ENCODE peak calls at places on chromosome 3, in nine cellular contexts. One of them, this sample, is unnamed.

GRCh38 chr3:126433496-126434263 is 39.0 kb downstream of the CFAP100 start:
- DNase-seq in body of pancreas: no peak
- DNase-seq in lower leg skin: peak; percentile 81
- DNase-seq in tibial nerve: no peak
- DNase-seq in kidney: peak; percentile 41
- DNase-seq in mammary epithelial cell: no peak
- DNase-seq in colonic mucosa: no peak
- DNase-seq in HFF-Myc: no peak
- DNase-seq in GM06990: no peak
- DNase-seq in this sample: no peak

GRCh38 chr3:154799801-154800200 is 280.3 kb upstream of the MME start:
- DNase-seq in body of pancreas: no peak
- DNase-seq in lower leg skin: no peak
- DNase-seq in tibial nerve: no peak
- DNase-seq in kidney: no peak
- DNase-seq in mammary epithelial cell: peak; percentile 12
- DNase-seq in colonic mucosa: no peak
- DNase-seq in HFF-Myc: no peak
- DNase-seq in GM06990: no peak
- DNase-seq in this sample: peak; percentile 46

GRCh38 chr3:133750201-133750748 is 4.1 kb downstream of the TF start:
- DNase-seq in body of pancreas: no peak
- DNase-seq in lower leg skin: no peak
- DNase-seq in tibial nerve: no peak
- DNase-seq in kidney: no peak
- DNase-seq in mammary epithelial cell: no peak
- DNase-seq in colonic mucosa: no peak
- DNase-seq in HFF-Myc: no peak
- DNase-seq in GM06990: no peak
- DNase-seq in this sample: no peak

GRCh38 chr3:173216063-173216462 is 75.0 kb upstream of the SPATA16 start:
- DNase-seq in body of pancreas: no peak
- DNase-seq in lower leg skin: no peak
- DNase-seq in tibial nerve: no peak
- DNase-seq in kidney: no peak
- DNase-seq in mammary epithelial cell: no peak
- DNase-seq in colonic mucosa: no peak
- DNase-seq in HFF-Myc: no peak
- DNase-seq in GM06990: no peak
- DNase-seq in this sample: no peak

GRCh38 chr3:72847282-72847681 is 963 bp downstream of the SHQ1 start:
- DNase-seq in body of pancreas: no peak
- DNase-seq in lower leg skin: no peak
- DNase-seq in tibial nerve: no peak
- DNase-seq in kidney: no peak
- DNase-seq in mammary epithelial cell: no peak
- DNase-seq in colonic mucosa: no peak
- DNase-seq in HFF-Myc: no peak
- DNase-seq in GM06990: no peak
- DNase-seq in this sample: no peak

GRCh38 chr3:184234224-184234623 is 4.8 kb downstream of the VWA5B2 start:
- DNase-seq in body of pancreas: peak; percentile 49
- DNase-seq in lower leg skin: no peak
- DNase-seq in tibial nerve: no peak
- DNase-seq in kidney: peak; percentile 95
- DNase-seq in mammary epithelial cell: peak; percentile 89
- DNase-seq in colonic mucosa: no peak
- DNase-seq in HFF-Myc: no peak
- DNase-seq in GM06990: no peak
- DNase-seq in this sample: peak; percentile 67

GRCh38 chr3:57141719-57142118 is 23.4 kb downstream of the IL17RD start:
- DNase-seq in body of pancreas: no peak
- DNase-seq in lower leg skin: peak; percentile 46
- DNase-seq in tibial nerve: no peak
- DNase-seq in kidney: no peak
- DNase-seq in mammary epithelial cell: no peak
- DNase-seq in colonic mucosa: no peak
- DNase-seq in HFF-Myc: no peak
- DNase-seq in GM06990: no peak
- DNase-seq in this sample: no peak

GRCh38 chr3:169759256-169759655 is 5.6 kb downstream of the TERC start:
- DNase-seq in body of pancreas: no peak
- DNase-seq in lower leg skin: no peak
- DNase-seq in tibial nerve: no peak
- DNase-seq in kidney: no peak
- DNase-seq in mammary epithelial cell: peak; percentile 86
- DNase-seq in colonic mucosa: no peak
- DNase-seq in HFF-Myc: peak; percentile 14
- DNase-seq in GM06990: peak; percentile 69
- DNase-seq in this sample: peak; percentile 7

GRCh38 chr3:36993326-36994283 is at the start of gene MLH1:
- DNase-seq in body of pancreas: peak; percentile 100
- DNase-seq in lower leg skin: peak; percentile 99
- DNase-seq in tibial nerve: peak; percentile 100
- DNase-seq in kidney: peak; percentile 98
- DNase-seq in mammary epithelial cell: peak; percentile 100
- DNase-seq in colonic mucosa: peak; percentile 100
- DNase-seq in HFF-Myc: peak; percentile 100
- DNase-seq in GM06990: peak; percentile 95
- DNase-seq in this sample: peak; percentile 100

GRCh38 chr3:137768361-137769320 is 4.5 kb downstream of the SOX14 start:
- DNase-seq in body of pancreas: no peak
- DNase-seq in lower leg skin: no peak
- DNase-seq in tibial nerve: no peak
- DNase-seq in kidney: peak; percentile 71
- DNase-seq in mammary epithelial cell: no peak
- DNase-seq in colonic mucosa: no peak
- DNase-seq in HFF-Myc: no peak
- DNase-seq in GM06990: no peak
- DNase-seq in this sample: no peak

GRCh38 chr3:186079925-186080324 is 29.0 kb downstream of the ETV5 start:
- DNase-seq in body of pancreas: no peak
- DNase-seq in lower leg skin: no peak
- DNase-seq in tibial nerve: no peak
- DNase-seq in kidney: no peak
- DNase-seq in mammary epithelial cell: no peak
- DNase-seq in colonic mucosa: no peak
- DNase-seq in HFF-Myc: no peak
- DNase-seq in GM06990: no peak
- DNase-seq in this sample: no peak

GRCh38 chr3:107242579-107242978 is 134.7 kb upstream of the CCDC54 start:
- DNase-seq in body of pancreas: no peak
- DNase-seq in lower leg skin: no peak
- DNase-seq in tibial nerve: no peak
- DNase-seq in kidney: no peak
- DNase-seq in mammary epithelial cell: peak; percentile 27
- DNase-seq in colonic mucosa: no peak
- DNase-seq in HFF-Myc: no peak
- DNase-seq in GM06990: no peak
- DNase-seq in this sample: peak; percentile 57

GRCh38 chr3:53703630-53704362 is 142.4 kb downstream of the CHDH start:
- DNase-seq in body of pancreas: no peak
- DNase-seq in lower leg skin: peak; percentile 40
- DNase-seq in tibial nerve: no peak
- DNase-seq in kidney: no peak
- DNase-seq in mammary epithelial cell: no peak
- DNase-seq in colonic mucosa: no peak
- DNase-seq in HFF-Myc: no peak
- DNase-seq in GM06990: no peak
- DNase-seq in this sample: no peak

DNA sequence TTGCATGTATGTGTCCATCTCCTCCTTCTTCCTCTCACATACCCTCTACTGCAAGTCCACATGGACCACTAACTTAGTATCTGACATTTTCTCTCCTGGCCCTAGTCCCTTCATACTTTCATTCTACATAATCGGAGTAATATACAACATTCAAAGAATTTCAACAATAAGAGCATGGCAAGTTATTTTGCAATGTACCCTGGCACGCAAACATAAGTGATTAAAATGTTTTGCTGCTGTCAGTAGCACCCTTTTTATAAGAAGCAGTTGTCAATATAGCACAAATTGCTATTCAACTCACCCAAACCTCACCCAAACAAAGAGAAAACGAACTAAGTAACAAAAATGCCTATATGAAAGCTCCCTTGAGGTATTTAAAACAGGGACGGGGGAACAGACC is 1.8 kb downstream of the TOP2B start:
- DNase-seq in body of pancreas: no peak
- DNase-seq in lower leg skin: no peak
- DNase-seq in tibial nerve: no peak
- DNase-seq in kidney: no peak
- DNase-seq in mammary epithelial cell: no peak
- DNase-seq in colonic mucosa: no peak
- DNase-seq in HFF-Myc: no peak
- DNase-seq in GM06990: no peak
- DNase-seq in this sample: peak; percentile 19
- H3K4me3 ChIP-seq in body of pancreas: peak overlapping the region; percentile 48
- H3K4me3 ChIP-seq in lower leg skin: peak overlapping the region; percentile 83
- H3K4me3 ChIP-seq in tibial nerve: peak overlapping the region; percentile 82
- H3K4me3 ChIP-seq in kidney: peak overlapping the region; percentile 95
- H3K4me3 ChIP-seq in mammary epithelial cell: peak overlapping the region; percentile 90
- H3K4me3 ChIP-seq in colonic mucosa: peak overlapping the region; percentile 72
- H3K4me3 ChIP-seq in HFF-Myc: peak overlapping the region; percentile 68
- H3K4me3 ChIP-seq in GM06990: peak overlapping the region; percentile 73
- H3K4me3 ChIP-seq in this sample: peak overlapping the region; percentile 80

GRCh38 chr3:48855681-48856447 is 8.2 kb upstream of the PRKAR2A start:
- DNase-seq in body of pancreas: no peak
- DNase-seq in lower leg skin: no peak
- DNase-seq in tibial nerve: no peak
- DNase-seq in kidney: no peak
- DNase-seq in mammary epithelial cell: no peak
- DNase-seq in colonic mucosa: peak; percentile 41
- DNase-seq in HFF-Myc: no peak
- DNase-seq in GM06990: no peak
- DNase-seq in this sample: no peak

GRCh38 chr3:48848816-48849515 is 1.3 kb upstream of the PRKAR2A start:
- DNase-seq in body of pancreas: peak; percentile 30
- DNase-seq in lower leg skin: peak; percentile 74
- DNase-seq in tibial nerve: no peak
- DNase-seq in kidney: no peak
- DNase-seq in mammary epithelial cell: no peak
- DNase-seq in colonic mucosa: no peak
- DNase-seq in HFF-Myc: no peak
- DNase-seq in GM06990: no peak
- DNase-seq in this sample: no peak

GRCh38 chr3:48856469-48856868 is 8.8 kb upstream of the PRKAR2A start:
- DNase-seq in body of pancreas: no peak
- DNase-seq in lower leg skin: no peak
- DNase-seq in tibial nerve: no peak
- DNase-seq in kidney: no peak
- DNase-seq in mammary epithelial cell: no peak
- DNase-seq in colonic mucosa: peak; percentile 54
- DNase-seq in HFF-Myc: no peak
- DNase-seq in GM06990: no peak
- DNase-seq in this sample: no peak

GRCh38 chr3:48851407-48851806 is 3.7 kb upstream of the PRKAR2A start:
- DNase-seq in body of pancreas: no peak
- DNase-seq in lower leg skin: peak; percentile 65
- DNase-seq in tibial nerve: no peak
- DNase-seq in kidney: no peak
- DNase-seq in mammary epithelial cell: no peak
- DNase-seq in colonic mucosa: no peak
- DNase-seq in HFF-Myc: no peak
- DNase-seq in GM06990: no peak
- DNase-seq in this sample: peak; percentile 29

GRCh38 chr3:48852151-48852550 is 4.5 kb upstream of the PRKAR2A start:
- DNase-seq in body of pancreas: no peak
- DNase-seq in lower leg skin: peak; percentile 34
- DNase-seq in tibial nerve: no peak
- DNase-seq in kidney: no peak
- DNase-seq in mammary epithelial cell: no peak
- DNase-seq in colonic mucosa: no peak
- DNase-seq in HFF-Myc: no peak
- DNase-seq in GM06990: no peak
- DNase-seq in this sample: no peak
- H3K4me3 ChIP-seq in body of pancreas: no peak overlapping the region
- H3K4me3 ChIP-seq in lower leg skin: no peak overlapping the region
- H3K4me3 ChIP-seq in tibial nerve: no peak overlapping the region
- H3K4me3 ChIP-seq in kidney: no peak overlapping the region
- H3K4me3 ChIP-seq in mammary epithelial cell: no peak overlapping the region
- H3K4me3 ChIP-seq in colonic mucosa: no peak overlapping the region
- H3K4me3 ChIP-seq in HFF-Myc: no peak overlapping the region
- H3K4me3 ChIP-seq in GM06990: no peak overlapping the region
- H3K4me3 ChIP-seq in this sample: no peak overlapping the region

DNA sequence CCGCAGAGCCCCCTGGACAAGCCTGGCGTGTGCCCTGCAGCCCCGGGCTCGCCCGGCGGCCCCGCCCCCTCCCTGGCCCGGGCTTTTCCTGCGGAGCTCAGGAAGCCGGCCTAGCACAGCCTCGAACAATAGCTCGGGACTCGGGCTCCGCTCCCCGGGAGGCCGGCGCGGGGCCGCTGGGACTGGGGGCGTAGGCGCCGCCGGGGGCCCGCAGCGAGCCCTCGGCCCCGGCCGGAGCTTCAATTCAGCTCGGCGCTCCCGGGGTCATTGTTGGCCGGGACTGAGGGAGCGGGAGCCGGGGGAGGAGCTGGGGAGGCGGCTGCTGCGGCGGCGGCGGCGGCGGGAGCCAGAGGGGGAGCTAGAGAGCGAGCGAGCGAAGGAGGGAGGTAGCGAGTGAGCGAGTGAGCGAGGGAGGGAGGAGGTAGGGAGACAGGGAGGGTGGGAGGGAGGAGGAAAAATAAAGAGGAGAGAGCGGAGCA is 41.0 kb upstream of the ROPN1 start:
- DNase-seq in body of pancreas: peak; percentile 86
- DNase-seq in lower leg skin: peak; percentile 96
- DNase-seq in tibial nerve: peak; percentile 80
- DNase-seq in kidney: peak; percentile 96
- DNase-seq in mammary epithelial cell: peak; percentile 77
- DNase-seq in colonic mucosa: peak; percentile 91
- DNase-seq in HFF-Myc: peak; percentile 38
- DNase-seq in GM06990: peak; percentile 49
- DNase-seq in this sample: peak; percentile 66
- H3K4me3 ChIP-seq in body of pancreas: peak overlapping the region; percentile 66
- H3K4me3 ChIP-seq in lower leg skin: peak overlapping the region; percentile 69
- H3K4me3 ChIP-seq in tibial nerve: peak overlapping the region; percentile 71
- H3K4me3 ChIP-seq in kidney: peak overlapping the region; percentile 69
- H3K4me3 ChIP-seq in mammary epithelial cell: peak overlapping the region; percentile 49
- H3K4me3 ChIP-seq in colonic mucosa: peak overlapping the region; percentile 71
- H3K4me3 ChIP-seq in HFF-Myc: peak overlapping the region; percentile 46
- H3K4me3 ChIP-seq in GM06990: peak overlapping the region; percentile 33
- H3K4me3 ChIP-seq in this sample: peak overlapping the region; percentile 60

DNA sequence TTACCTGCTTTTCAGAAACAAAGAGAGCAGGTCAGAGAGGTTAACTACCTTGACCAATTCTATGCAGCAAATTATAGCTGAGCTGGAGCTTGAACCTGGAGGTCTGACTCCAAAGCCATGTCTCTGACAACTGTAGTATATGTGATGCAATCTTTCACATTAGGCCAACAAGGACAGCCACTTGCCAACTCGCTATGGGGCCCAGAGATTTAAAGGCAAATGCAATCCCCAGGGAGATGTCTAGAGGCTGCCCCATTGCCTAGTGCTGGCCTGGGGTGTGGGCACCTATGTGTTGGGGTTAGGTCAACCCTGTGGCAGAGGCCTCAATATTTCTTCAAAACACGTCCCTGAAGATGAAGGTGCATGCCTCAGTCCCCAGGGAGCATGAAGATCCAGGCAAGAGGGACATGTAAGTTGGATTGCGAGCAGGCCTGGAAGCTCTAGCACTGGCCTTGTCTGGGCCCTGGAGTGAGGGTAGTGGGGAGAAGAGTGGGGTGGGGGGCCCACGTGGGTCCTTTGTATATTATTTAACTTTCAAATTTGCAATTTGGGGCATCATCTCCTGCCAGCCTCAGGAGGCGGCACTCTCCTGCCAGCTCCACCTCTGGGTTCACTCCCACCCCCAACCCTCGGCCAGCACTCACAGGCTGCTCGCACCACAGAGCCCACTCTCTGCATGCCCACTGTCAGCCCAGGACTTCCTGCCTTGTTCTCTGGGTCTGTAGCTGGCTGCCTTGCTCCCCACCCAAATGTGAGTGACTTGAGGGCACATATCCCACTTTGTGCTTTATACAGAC is 64.3 kb downstream of the SLC12A8 start:
- DNase-seq in body of pancreas: no peak
- DNase-seq in lower leg skin: no peak
- DNase-seq in tibial nerve: no peak
- DNase-seq in kidney: no peak
- DNase-seq in mammary epithelial cell: no peak
- DNase-seq in colonic mucosa: no peak
- DNase-seq in HFF-Myc: no peak
- DNase-seq in GM06990: no peak
- DNase-seq in this sample: no peak
- H3K4me3 ChIP-seq in body of pancreas: no peak overlapping the region
- H3K4me3 ChIP-seq in lower leg skin: no peak overlapping the region
- H3K4me3 ChIP-seq in tibial nerve: no peak overlapping the region
- H3K4me3 ChIP-seq in kidney: no peak overlapping the region
- H3K4me3 ChIP-seq in mammary epithelial cell: no peak overlapping the region
- H3K4me3 ChIP-seq in colonic mucosa: no peak overlapping the region
- H3K4me3 ChIP-seq in HFF-Myc: no peak overlapping the region
- H3K4me3 ChIP-seq in GM06990: no peak overlapping the region
- H3K4me3 ChIP-seq in this sample: no peak overlapping the region